ENCODE peak calls at places on chromosomes 2 and 18, in ten cellular contexts. X, H, M, N, U, Z, Q, C, J and P are unnamed samples.

GRCh38 chr2:209368924-209369323 is 54.9 kb upstream of the MAP2 start:
- DNase-seq in X (peak; percentile 87), H (peak; percentile 16), M (no peak), N (peak; percentile 99), U (no peak), Z (peak; percentile 92), Q (peak; percentile 70), C (no peak), J (peak; percentile 100), P (peak; percentile 20)

GRCh38 chr2:63544017-63544627 is 44.2 kb downstream of the WDPCP start:
- DNase-seq in X (peak; percentile 27), H (no peak), M (peak; percentile 30), N (peak; percentile 22), U (no peak), Z (no peak), Q (no peak), C (no peak), J (peak; percentile 9), P (peak; percentile 44)

GRCh38 chr2:28449489-28450395 is 46.1 kb upstream of the PLB1 start:
- DNase-seq in X (peak; percentile 67), H (peak; percentile 94), M (no peak), N (peak; percentile 81), U (no peak), Z (peak; percentile 28), Q (peak; percentile 44), C (no peak), J (peak; percentile 61), P (peak; percentile 21)

GRCh38 chr2:24894750-24895149 is 25.3 kb downstream of the ADCY3 start:
- DNase-seq in X (no peak), H (no peak), M (no peak), N (no peak), U (no peak), Z (no peak), Q (no peak), C (no peak), J (no peak), P (peak; percentile 25)

GRCh38 chr2:120885311-120885710 is 149.6 kb downstream of the GLI2 start:
- DNase-seq in X (no peak), H (no peak), M (no peak), N (no peak), U (no peak), Z (no peak), Q (no peak), C (no peak), J (no peak), P (no peak)

GRCh38 chr2:179255129-179255528 is 9.5 kb downstream of the SESTD1 start:
- DNase-seq in X (no peak), H (no peak), M (no peak), N (no peak), U (no peak), Z (no peak), Q (no peak), C (no peak), J (no peak), P (no peak)

GRCh38 chr2:74743778-74744177 is 89.7 kb downstream of the SEMA4F start:
- DNase-seq in X (no peak), H (no peak), M (no peak), N (no peak), U (no peak), Z (no peak), Q (no peak), C (no peak), J (no peak), P (no peak)

GRCh38 chr2:213157242-213157641 is 5.8 kb upstream of the IKZF2 start:
- DNase-seq in X (no peak), H (no peak), M (no peak), N (no peak), U (no peak), Z (no peak), Q (no peak), C (no peak), J (no peak), P (no peak)

GRCh38 chr2:242032780-242033656 is 163.5 kb downstream of the RTP5 start:
- DNase-seq in X (no peak), H (no peak), M (no peak), N (no peak), U (no peak), Z (no peak), Q (no peak), C (no peak), J (no peak), P (no peak)

GRCh38 chr2:176122633-176123482 is at the start of gene HOXD9:
- DNase-seq in X (peak; percentile 80), H (peak; percentile 54), M (no peak), N (no peak), U (no peak), Z (peak; percentile 67), Q (no peak), C (no peak), J (no peak), P (peak; percentile 94)

GRCh38 chr2:24970483-24971299 is 1.1 kb downstream of the DNAJC27 start:
- DNase-seq in X (peak; percentile 53), H (no peak), M (no peak), N (peak; percentile 27), U (no peak), Z (peak; percentile 22), Q (no peak), C (no peak), J (peak; percentile 51), P (no peak)

GRCh38 chr2:110173523-110173922 is 31.3 kb downstream of the NPHP1 start:
- DNase-seq in X (peak; percentile 59), H (no peak), M (no peak), N (peak; percentile 85), U (no peak), Z (peak; percentile 26), Q (no peak), C (no peak), J (peak; percentile 66), P (peak; percentile 90)

GRCh38 chr18:49094136-49094535 is 143.4 kb upstream of the SMAD7 start:
- DNase-seq in X (peak; percentile 87), H (no peak), M (no peak), N (no peak), U (no peak), Z (no peak), Q (no peak), C (no peak), J (peak; percentile 22), P (no peak)

GRCh38 chr2:136510244-136510643 is 255.1 kb upstream of the THSD7B start:
- DNase-seq in X (no peak), H (no peak), M (no peak), N (no peak), U (no peak), Z (no peak), Q (no peak), C (no peak), J (no peak), P (no peak)

GRCh38 chr2:160010361-160011145 is 51.9 kb downstream of the PLA2R1 start:
- DNase-seq in X (peak; percentile 16), H (no peak), M (no peak), N (peak; percentile 18), U (no peak), Z (peak; percentile 77), Q (no peak), C (no peak), J (no peak), P (no peak)